ENCODE peak calls at places on chromosomes 2 and 18, in eight cellular contexts. K, R, E, Y, X, S, C and D are unnamed samples.

GRCh38 chr2:104434966-104435365 is 418.9 kb upstream of the POU3F3 start:
- DNase-seq in K (no peak), R (no peak), E (no peak), Y (no peak), X (no peak), S (no peak), C (no peak), D (no peak)

GRCh38 chr18:50169149-50169548 is 25.8 kb downstream of the MYO5B start:
- DNase-seq in K (no peak), R (no peak), E (no peak), Y (no peak), X (no peak), S (no peak), C (no peak), D (no peak)

GRCh38 chr2:128311216-128311754 is 7.4 kb downstream of the HS6ST1 start:
- DNase-seq in K (no peak), R (no peak), E (no peak), Y (no peak), X (no peak), S (no peak), C (no peak), D (no peak)

GRCh38 chr2:120465989-120466703 is 120.2 kb downstream of the INHBB start:
- DNase-seq in K (peak), R (no peak), E (no peak), Y (no peak), X (no peak), S (peak), C (no peak), D (no peak)

GRCh38 chr2:33443272-33443829 is 33.1 kb upstream of the RASGRP3 start:
- DNase-seq in K (no peak), R (no peak), E (peak), Y (no peak), X (no peak), S (no peak), C (no peak), D (no peak)

GRCh38 chr18:67766930-67767329 is 250.4 kb upstream of the DSEL start:
- DNase-seq in K (no peak), R (peak), E (peak), Y (no peak), X (no peak), S (no peak), C (no peak), D (no peak)

GRCh38 chr18:22796069-22796468 is 137.1 kb upstream of the RBBP8 start:
- DNase-seq in K (no peak), R (peak), E (peak), Y (no peak), X (no peak), S (no peak), C (no peak), D (no peak)

GRCh38 chr18:48993586-48993985 is 42.8 kb upstream of the SMAD7 start:
- DNase-seq in K (no peak), R (peak), E (peak), Y (no peak), X (no peak), S (no peak), C (no peak), D (no peak)

GRCh38 chr18:23194150-23194968 is 59.1 kb downstream of the CABLES1 start:
- DNase-seq in K (no peak), R (no peak), E (peak), Y (no peak), X (no peak), S (no peak), C (peak), D (no peak)

GRCh38 chr2:111209045-111209514 is 88.4 kb downstream of the BCL2L11 start:
- DNase-seq in K (no peak), R (peak), E (peak), Y (no peak), X (no peak), S (no peak), C (peak), D (no peak)

GRCh38 chr2:101983928-101984327 is 7.8 kb upstream of the IL1R2 start:
- DNase-seq in K (no peak), R (peak), E (peak), Y (no peak), X (peak), S (peak), C (no peak), D (no peak)

GRCh38 chr2:190497428-190497827 is 37.1 kb downstream of the NEMP2 start:
- DNase-seq in K (peak), R (no peak), E (peak), Y (no peak), X (no peak), S (no peak), C (no peak), D (no peak)

GRCh38 chr2:42827647-42828486 is 35.5 kb upstream of the HAAO start:
- DNase-seq in K (peak), R (peak), E (peak), Y (peak), X (peak), S (peak), C (peak), D (peak)

GRCh38 chr2:53802617-53803115 is 15.8 kb downstream of the ERLEC1 start:
- DNase-seq in K (no peak), R (no peak), E (no peak), Y (no peak), X (no peak), S (no peak), C (no peak), D (no peak)

GRCh38 chr2:201450910-201451329 is 338 bp downstream of the TRAK2 start:
- DNase-seq in K (peak), R (peak), E (peak), Y (no peak), X (no peak), S (peak), C (no peak), D (no peak)

GRCh38 chr18:36314754-36315153 is 17.2 kb downstream of the FHOD3 start:
- DNase-seq in K (no peak), R (peak), E (peak), Y (no peak), X (no peak), S (no peak), C (no peak), D (no peak)

GRCh38 chr2:18626256-18626668 is 36.9 kb upstream of the NT5C1B start:
- DNase-seq in K (no peak), R (peak), E (peak), Y (no peak), X (no peak), S (no peak), C (no peak), D (no peak)

GRCh38 chr2:144650886-144651285 is 131.0 kb upstream of the ZEB2 start:
- DNase-seq in K (peak), R (no peak), E (no peak), Y (no peak), X (peak), S (peak), C (no peak), D (no peak)
- TF ChIP-seq EZH2phosphoT487 in K (no peak), R (no peak), E (no peak), Y (no peak), X (no peak), S (no peak), C (no peak), D (no peak)

GRCh38 chr2:199458806-199459285 is 1.1 kb upstream of the SATB2 start:
- DNase-seq in K (peak), R (peak), E (peak), Y (no peak), X (peak), S (no peak), C (no peak), D (peak)

GRCh38 chr2:199459286-199460100 is 1.8 kb upstream of the SATB2 start:
- DNase-seq in K (peak), R (peak), E (peak), Y (peak), X (peak), S (peak), C (peak), D (peak)

GRCh38 chr2:199461455-199462166 is 3.9 kb upstream of the SATB2 start:
- DNase-seq in K (peak), R (no peak), E (no peak), Y (no peak), X (peak), S (no peak), C (no peak), D (no peak)

GRCh38 chr2:199460808-199461454 is 3.2 kb upstream of the SATB2 start:
- DNase-seq in K (no peak), R (no peak), E (no peak), Y (no peak), X (no peak), S (no peak), C (no peak), D (no peak)

DNA sequence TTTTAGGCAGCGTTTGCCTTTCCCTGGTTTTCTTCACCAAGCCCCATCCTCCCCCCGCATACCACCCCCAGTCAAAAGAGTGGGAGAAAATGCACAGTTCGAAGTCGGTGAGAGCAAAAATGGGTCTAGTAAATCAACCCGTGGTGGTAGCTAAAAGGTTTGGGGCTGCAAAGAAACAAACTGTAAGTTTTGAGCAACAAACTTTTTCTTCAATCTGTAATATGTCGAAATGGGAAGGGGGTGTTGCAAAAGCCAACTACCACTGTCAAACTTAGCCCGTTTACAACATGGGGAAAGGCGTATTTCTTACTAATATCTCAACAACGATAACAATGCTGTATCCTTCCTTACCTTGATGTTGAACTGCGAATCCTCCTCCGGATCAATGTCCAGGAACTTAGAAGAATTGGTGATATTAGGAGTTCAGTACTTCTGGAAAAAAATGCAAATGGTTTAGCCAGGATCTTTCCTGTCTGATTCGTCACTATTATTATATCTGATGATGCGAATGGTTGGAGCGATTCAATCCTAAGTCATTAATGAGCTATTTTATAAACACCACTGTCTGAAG is 2.4 kb upstream of the SATB2 start:
- DNase-seq in K (no peak), R (peak), E (peak), Y (peak), X (no peak), S (no peak), C (no peak), D (peak)
- TF ChIP-seq EZH2phosphoT487 in K (no peak), R (no peak), E (no peak), Y (no peak), X (no peak), S (peak), C (no peak), D (no peak)

GRCh38 chr2:231161252-231162035 is 36.6 kb upstream of the HTR2B start:
- DNase-seq in K (no peak), R (peak), E (no peak), Y (no peak), X (no peak), S (no peak), C (peak), D (no peak)
- TF ChIP-seq EZH2phosphoT487 in K (no peak), R (no peak), E (no peak), Y (no peak), X (no peak), S (no peak), C (no peak), D (no peak)

GRCh38 chr18:12014521-12014920 is 33.2 kb downstream of the IMPA2 start:
- DNase-seq in K (no peak), R (no peak), E (no peak), Y (no peak), X (no peak), S (no peak), C (no peak), D (no peak)

GRCh38 chr18:12012697-12013096 is 31.4 kb downstream of the IMPA2 start:
- DNase-seq in K (no peak), R (no peak), E (no peak), Y (no peak), X (no peak), S (no peak), C (no peak), D (no peak)

GRCh38 chr18:12014091-12014490 is 32.8 kb downstream of the IMPA2 start:
- DNase-seq in K (no peak), R (no peak), E (no peak), Y (no peak), X (no peak), S (no peak), C (no peak), D (no peak)

GRCh38 chr18:12011962-12012549 is 30.7 kb downstream of the IMPA2 start:
- DNase-seq in K (no peak), R (no peak), E (no peak), Y (no peak), X (no peak), S (no peak), C (no peak), D (no peak)

DNA sequence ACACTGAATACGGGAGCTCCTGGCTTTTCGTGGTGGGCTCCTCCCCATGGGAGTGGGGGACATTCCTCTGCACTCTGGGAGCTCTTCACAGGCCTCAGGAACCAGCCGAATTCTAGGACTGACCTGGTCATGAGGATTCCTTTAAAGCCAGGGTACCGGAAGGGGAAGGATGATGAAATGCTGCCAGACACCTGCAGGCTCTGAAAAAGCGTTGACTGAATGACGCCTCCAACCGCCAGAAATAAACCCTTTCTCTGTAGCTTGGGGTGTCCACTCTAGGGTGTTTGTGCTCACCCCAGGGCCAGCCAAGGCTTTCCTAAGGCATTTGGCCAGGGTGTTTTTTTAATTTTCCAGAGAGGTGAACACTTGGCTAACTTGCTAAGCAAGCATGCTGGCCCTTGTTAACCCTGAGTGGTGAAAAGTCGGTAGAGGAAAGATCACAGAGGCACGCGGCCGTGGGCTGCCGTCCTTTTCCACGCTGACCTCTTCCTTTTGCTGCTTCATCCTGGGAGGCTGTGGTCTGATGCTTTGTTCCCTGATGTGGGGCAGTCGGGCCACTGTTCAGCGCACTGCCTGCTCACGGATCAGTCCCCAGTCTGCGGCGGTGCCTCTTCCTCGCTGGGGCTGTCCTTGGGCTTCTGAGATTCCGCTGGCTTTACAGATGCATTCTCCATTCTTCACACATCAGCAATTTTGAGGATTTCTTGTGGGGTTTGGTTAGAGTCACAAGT is 32.0 kb downstream of the IMPA2 start:
- DNase-seq in K (no peak), R (no peak), E (no peak), Y (no peak), X (no peak), S (peak), C (no peak), D (no peak)
- TF ChIP-seq EZH2phosphoT487 in K (no peak), R (no peak), E (no peak), Y (no peak), X (no peak), S (no peak), C (no peak), D (no peak)